ENCODE peak calls at places on chromosome 18, in eight cellular contexts. M is GM12891, A is mesendoderm, W is HEK293T, Y is HT1080, F is neural progenitor cell, P is T-helper 2 cell, T is tibial nerve. U is an unnamed sample.

GRCh38 chr18:77072566-77072965 is 60.0 kb downstream of the MBP start:
- DNase-seq in F (no peak), T (no peak), Y (no peak), W (no peak), P (no peak), M (no peak), A (no peak), U (no peak)

GRCh38 chr18:61832858-61833257 is 59.9 kb downstream of the RNF152 start:
- DNase-seq in W (no peak), M (no peak), F (no peak), P (no peak), T (no peak), Y (no peak), A (no peak), U (no peak)

GRCh38 chr18:49024808-49025361 is 74.1 kb upstream of the SMAD7 start:
- DNase-seq in W (no peak), A (no peak), F (no peak), T (no peak), Y (no peak), P (no peak), M (no peak), U (no peak)

GRCh38 chr18:80046431-80046830 is 12.2 kb downstream of the RBFA start:
- DNase-seq in F (no peak), P (no peak), Y (no peak), M (no peak), W (no peak), A (no peak), T (no peak), U (no peak)

GRCh38 chr18:12455511-12455910 is 47.8 kb downstream of the PRELID3A start:
- DNase-seq in P (no peak), T (peak; percentile 27), Y (no peak), A (no peak), F (no peak), M (no peak), W (no peak), U (no peak)

GRCh38 chr18:4248686-4249085 is 206.4 kb downstream of the DLGAP1 start:
- DNase-seq in F (no peak), W (no peak), T (no peak), P (no peak), A (no peak), M (no peak), Y (no peak), U (no peak)

GRCh38 chr18:22466608-22467390 is 49.1 kb upstream of the CTAGE1 start:
- DNase-seq in A (no peak), P (no peak), W (peak; percentile 6), F (no peak), Y (peak; percentile 81), T (no peak), M (no peak), U (peak; percentile 74)

GRCh38 chr18:9380571-9381390 is 46.2 kb downstream of the TWSG1 start:
- DNase-seq in P (no peak), Y (no peak), M (no peak), A (no peak), F (peak; percentile 17), W (no peak), T (no peak), U (no peak)

GRCh38 chr18:39453882-39454281 is 1888.3 kb upstream of the CELF4 start:
- DNase-seq in Y (peak; percentile 70), T (no peak), M (no peak), P (no peak), A (peak; percentile 24), W (no peak), F (no peak), U (peak; percentile 51)

GRCh38 chr18:71304856-71305255 is 1016.0 kb downstream of the SOCS6 start:
- DNase-seq in W (no peak), Y (no peak), P (no peak), A (peak; percentile 94), M (no peak), T (no peak), F (peak; percentile 14), U (no peak)

GRCh38 chr18:9708882-9709877 is 1.1 kb downstream of the RAB31 start:
- DNase-seq in F (peak; percentile 65), P (no peak), A (peak; percentile 79), Y (no peak), T (no peak), W (no peak), M (no peak), U (no peak)

GRCh38 chr18:267688-268552 is at the start of gene THOC1:
- DNase-seq in F (peak; percentile 97), P (peak; percentile 81), A (peak; percentile 96), Y (peak; percentile 87), T (peak; percentile 85), W (peak; percentile 88), M (peak; percentile 91), U (peak; percentile 86)

GRCh38 chr18:68244786-68245185 is 470.1 kb downstream of the TMX3 start:
- DNase-seq in Y (peak; percentile 12), M (no peak), P (no peak), A (no peak), F (no peak), T (no peak), W (no peak), U (no peak)

GRCh38 chr18:46715062-46715461 is 41.8 kb downstream of the ST8SIA5 start:
- DNase-seq in Y (no peak), T (no peak), F (peak; percentile 32), W (no peak), P (no peak), A (no peak), M (no peak), U (no peak)

GRCh38 chr18:74204543-74205152 is 56.3 kb downstream of the TIMM21 start:
- DNase-seq in Y (no peak), A (peak; percentile 27), P (no peak), M (no peak), T (no peak), F (no peak), W (no peak), U (no peak)

GRCh38 chr18:51149605-51150429 is 47.7 kb downstream of the MEX3C start:
- DNase-seq in F (no peak), A (peak; percentile 75), T (no peak), Y (peak; percentile 75), P (no peak), M (no peak), W (no peak), U (peak; percentile 36)

GRCh38 chr18:42736074-42736473 is 379.4 kb downstream of the RIT2 start:
- DNase-seq in A (peak; percentile 21), W (no peak), Y (no peak), F (no peak), M (no peak), T (no peak), P (no peak), U (no peak)

GRCh38 chr18:54517521-54517920 is 73.5 kb upstream of the DYNAP start:
- DNase-seq in T (no peak), Y (no peak), W (no peak), P (no peak), F (no peak), A (no peak), M (no peak), U (no peak)

GRCh38 chr18:23105030-23105429 is 30.3 kb upstream of the CABLES1 start:
- DNase-seq in M (no peak), A (no peak), W (no peak), F (no peak), T (no peak), Y (no peak), P (no peak), U (no peak)

GRCh38 chr18:21241224-21242131 is 554 bp upstream of the GREB1L start:
- DNase-seq in Y (no peak), P (no peak), F (peak; percentile 78), T (no peak), W (peak; percentile 41), M (peak; percentile 9), A (peak; percentile 24), U (no peak)

GRCh38 chr18:49904871-49905555 is 91.7 kb upstream of the ACAA2 start:
- DNase-seq in T (no peak), A (peak; percentile 97), W (no peak), Y (no peak), P (no peak), M (no peak), F (no peak), U (no peak)

GRCh38 chr18:4399929-4400328 is 55.2 kb downstream of the DLGAP1 start:
- DNase-seq in F (no peak), P (no peak), A (no peak), M (no peak), W (no peak), T (no peak), Y (no peak), U (no peak)

GRCh38 chr18:10797882-10798281 is 272.1 kb downstream of the NAPG start:
- DNase-seq in F (no peak), Y (no peak), W (no peak), P (no peak), T (no peak), A (peak; percentile 40), M (no peak), U (no peak)

GRCh38 chr18:8654482-8655451 is 45.5 kb downstream of the RAB12 start:
- DNase-seq in F (no peak), A (peak; percentile 69), T (no peak), Y (peak; percentile 34), M (no peak), P (no peak), W (peak; percentile 10), U (no peak)

GRCh38 chr18:50441518-50441917 is 66.7 kb downstream of the SKA1 start:
- DNase-seq in M (no peak), Y (no peak), F (peak; percentile 32), T (no peak), P (no peak), A (no peak), W (no peak), U (no peak)

GRCh38 chr18:63299837-63300787 is 19.5 kb downstream of the BCL2 start:
- DNase-seq in W (no peak), Y (no peak), T (no peak), P (no peak), F (no peak), A (no peak), M (no peak), U (no peak)

GRCh38 chr18:74196220-74197119 is 48.1 kb downstream of the TIMM21 start:
- DNase-seq in W (peak; percentile 62), P (no peak), T (peak; percentile 43), M (peak; percentile 66), F (peak; percentile 67), Y (peak; percentile 72), A (peak; percentile 74), U (peak; percentile 50)

GRCh38 chr18:44927127-44927849 is 246.6 kb downstream of the SETBP1 start:
- DNase-seq in P (no peak), A (no peak), W (no peak), F (no peak), T (no peak), Y (peak; percentile 44), M (no peak), U (no peak)

GRCh38 chr18:70405051-70405450 is 116.2 kb downstream of the SOCS6 start:
- DNase-seq in A (no peak), F (no peak), Y (peak; percentile 36), M (no peak), P (no peak), T (no peak), W (no peak), U (no peak)